ENCODE peak calls at places on chromosomes 11 and 22, in four cellular contexts. One of them, this sample, is unnamed. For H3K36me3, the result is how much of the 10 kb centered on the place peaks cover.

GRCh38 chr11:17313349-17314231 is 37.1 kb downstream of the NUCB2 start:
- DNase-seq in prostate gland: no peak
- DNase-seq in thoracic aorta: no peak
- DNase-seq in uterus: no peak
- DNase-seq in this sample: no peak

GRCh38 chr11:27347949-27348879 is 14.8 kb downstream of the CCDC34 start:
- DNase-seq in prostate gland: no peak
- DNase-seq in thoracic aorta: no peak
- DNase-seq in uterus: no peak
- DNase-seq in this sample: no peak

GRCh38 chr11:59141673-59142460 is 789 bp upstream of the FAM111A start:
- DNase-seq in prostate gland: no peak
- DNase-seq in thoracic aorta: no peak
- DNase-seq in uterus: no peak
- DNase-seq in this sample: no peak

GRCh38 chr11:116796548-116796947 is 4.9 kb upstream of the APOA5 start:
- DNase-seq in prostate gland: no peak
- DNase-seq in thoracic aorta: no peak
- DNase-seq in uterus: no peak
- DNase-seq in this sample: no peak

GRCh38 chr22:37549704-37550059 is 10.6 kb upstream of the CDC42EP1 start:
- DNase-seq in prostate gland: peak
- DNase-seq in thoracic aorta: no peak
- DNase-seq in uterus: peak
- DNase-seq in this sample: peak

GRCh38 chr11:121714356-121714755 is 261.6 kb upstream of the SORL1-AS1 start:
- DNase-seq in prostate gland: no peak
- DNase-seq in thoracic aorta: no peak
- DNase-seq in uterus: no peak
- DNase-seq in this sample: no peak

GRCh38 chr22:39956932-39957664 is 3.1 kb upstream of the TMA7B start:
- DNase-seq in prostate gland: no peak
- DNase-seq in thoracic aorta: no peak
- DNase-seq in uterus: no peak
- DNase-seq in this sample: no peak

GRCh38 chr11:60852060-60852638 is 3.6 kb downstream of the PTGDR2 start:
- DNase-seq in prostate gland: no peak
- DNase-seq in thoracic aorta: no peak
- DNase-seq in uterus: no peak
- DNase-seq in this sample: peak

GRCh38 chr11:65522640-65523322 is 2.1 kb upstream of the SCYL1 start:
- DNase-seq in prostate gland: no peak
- DNase-seq in thoracic aorta: no peak
- DNase-seq in uterus: no peak
- DNase-seq in this sample: no peak

GRCh38 chr11:80007616-80008015 is 566.8 kb upstream of the TENM4 start:
- DNase-seq in prostate gland: no peak
- DNase-seq in thoracic aorta: no peak
- DNase-seq in uterus: no peak
- DNase-seq in this sample: no peak

GRCh38 chr22:30602049-30602448 is 4.9 kb upstream of the TCN2 start:
- DNase-seq in prostate gland: no peak
- DNase-seq in thoracic aorta: no peak
- DNase-seq in uterus: no peak
- DNase-seq in this sample: no peak

GRCh38 chr11:112307617-112308016 is 47.0 kb upstream of the PLET1 start:
- DNase-seq in prostate gland: no peak
- DNase-seq in thoracic aorta: no peak
- DNase-seq in uterus: no peak
- DNase-seq in this sample: no peak

GRCh38 chr11:61778357-61778886 is 14.0 kb downstream of the TMEM258 start:
- DNase-seq in prostate gland: no peak
- DNase-seq in thoracic aorta: no peak
- DNase-seq in uterus: no peak
- DNase-seq in this sample: no peak

GRCh38 chr11:132784441-132784840 is 747.9 kb downstream of the OPCML start:
- DNase-seq in prostate gland: no peak
- DNase-seq in thoracic aorta: no peak
- DNase-seq in uterus: no peak
- DNase-seq in this sample: no peak

GRCh38 chr22:28894320-28894719 is 10.9 kb downstream of the ZNRF3 start:
- DNase-seq in prostate gland: peak
- DNase-seq in thoracic aorta: no peak
- DNase-seq in uterus: no peak
- DNase-seq in this sample: no peak

GRCh38 chr11:68212421-68213134 is 518 bp downstream of the KMT5B start:
- DNase-seq in prostate gland: peak
- DNase-seq in thoracic aorta: no peak
- DNase-seq in uterus: peak
- DNase-seq in this sample: peak

GRCh38 chr22:20237480-20238440 is 30.4 kb downstream of the RTN4R start:
- DNase-seq in prostate gland: no peak
- DNase-seq in thoracic aorta: no peak
- DNase-seq in uterus: no peak
- DNase-seq in this sample: no peak

GRCh38 chr11:132307309-132308020 is 937.0 kb downstream of the NTM start:
- DNase-seq in prostate gland: no peak
- DNase-seq in thoracic aorta: no peak
- DNase-seq in uterus: no peak
- DNase-seq in this sample: no peak

GRCh38 chr11:65885808-65886536 is 2.3 kb downstream of the FIBP start:
- DNase-seq in prostate gland: no peak
- DNase-seq in thoracic aorta: no peak
- DNase-seq in uterus: no peak
- DNase-seq in this sample: no peak

GRCh38 chr22:35475545-35475944 is 65.1 kb upstream of the RASD2 start:
- DNase-seq in prostate gland: no peak
- DNase-seq in thoracic aorta: no peak
- DNase-seq in uterus: no peak
- DNase-seq in this sample: no peak

GRCh38 chr22:19275104-19275503 is 16.4 kb downstream of the CLTCL1 start:
- DNase-seq in prostate gland: no peak
- DNase-seq in thoracic aorta: no peak
- DNase-seq in uterus: no peak
- DNase-seq in this sample: no peak

GRCh38 chr11:129323896-129324522 is 51.6 kb upstream of the BARX2 start:
- DNase-seq in prostate gland: no peak
- DNase-seq in thoracic aorta: no peak
- DNase-seq in uterus: no peak
- DNase-seq in this sample: peak

GRCh38 chr11:108239076-108239475 is 16.2 kb downstream of the ATM start:
- DNase-seq in prostate gland: no peak
- DNase-seq in thoracic aorta: no peak
- DNase-seq in uterus: no peak
- DNase-seq in this sample: no peak

GRCh38 chr11:17478064-17478463 is 1.4 kb upstream of the ABCC8 start:
- DNase-seq in prostate gland: no peak
- DNase-seq in thoracic aorta: no peak
- DNase-seq in uterus: no peak
- DNase-seq in this sample: no peak

GRCh38 chr22:31350410-31350863 is 4.3 kb upstream of the PATZ1 start:
- DNase-seq in prostate gland: no peak
- DNase-seq in thoracic aorta: no peak
- DNase-seq in uterus: no peak
- DNase-seq in this sample: peak

GRCh38 chr22:19805821-19806212 is 45.2 kb downstream of the TBX1 start:
- DNase-seq in prostate gland: no peak
- DNase-seq in thoracic aorta: no peak
- DNase-seq in uterus: peak
- DNase-seq in this sample: peak

GRCh38 chr22:38104084-38104483 is 6.4 kb downstream of the BAIAP2L2 start:
- DNase-seq in prostate gland: no peak
- DNase-seq in thoracic aorta: no peak
- DNase-seq in uterus: no peak
- DNase-seq in this sample: no peak

GRCh38 chr11:12845739-12846358 is 163.3 kb upstream of the RASSF10 start:
- DNase-seq in prostate gland: peak
- DNase-seq in thoracic aorta: no peak
- DNase-seq in uterus: no peak
- DNase-seq in this sample: no peak

GRCh38 chr22:40723396-40723933 is 44.2 kb downstream of the MCHR1 start:
- DNase-seq in prostate gland: no peak
- DNase-seq in thoracic aorta: no peak
- DNase-seq in uterus: no peak
- DNase-seq in this sample: no peak

GRCh38 chr22:23393721-23394320 is 186.3 kb downstream of the IGLL1 start:
- DNase-seq in prostate gland: no peak
- DNase-seq in thoracic aorta: no peak
- DNase-seq in uterus: no peak
- DNase-seq in this sample: no peak

GRCh38 chr11:130068986-130069683 is 559 bp upstream of the APLP2 start:
- DNase-seq in prostate gland: peak
- DNase-seq in thoracic aorta: peak
- DNase-seq in uterus: peak
- DNase-seq in this sample: peak

GRCh38 chr22:28917747-28918543 is 34.6 kb downstream of the ZNRF3 start:
- DNase-seq in prostate gland: no peak
- DNase-seq in thoracic aorta: no peak
- DNase-seq in uterus: no peak
- DNase-seq in this sample: no peak

GRCh38 chr11:69636512-69636866 is 4.5 kb upstream of the CCND1 start:
- DNase-seq in prostate gland: no peak
- DNase-seq in thoracic aorta: no peak
- DNase-seq in uterus: peak
- DNase-seq in this sample: peak

GRCh38 chr11:68270334-68271022 is 1.3 kb downstream of the C11orf24 start:
- DNase-seq in prostate gland: no peak
- DNase-seq in thoracic aorta: no peak
- DNase-seq in uterus: no peak
- DNase-seq in this sample: peak

GRCh38 chr22:49997221-49997599 is 15.4 kb downstream of the IL17REL start:
- DNase-seq in prostate gland: no peak
- DNase-seq in thoracic aorta: no peak
- DNase-seq in uterus: no peak
- DNase-seq in this sample: no peak

GRCh38 chr11:64885367-64886286 is 7.2 kb upstream of the EHD1 start:
- DNase-seq in prostate gland: no peak
- DNase-seq in thoracic aorta: no peak
- DNase-seq in uterus: no peak
- DNase-seq in this sample: no peak

GRCh38 chr11:96173424-96173823 is 169.6 kb downstream of the MAML2 start:
- DNase-seq in prostate gland: no peak
- DNase-seq in thoracic aorta: no peak
- DNase-seq in uterus: no peak
- DNase-seq in this sample: no peak

GRCh38 chr22:25896098-25896497 is 154.1 kb downstream of the MYO18B start:
- DNase-seq in prostate gland: no peak
- DNase-seq in thoracic aorta: no peak
- DNase-seq in uterus: no peak
- DNase-seq in this sample: no peak
- TF ChIP-seq CTCF in prostate gland: no peak
- TF ChIP-seq CTCF in thoracic aorta: no peak
- TF ChIP-seq CTCF in uterus: no peak
- TF ChIP-seq CTCF in this sample: peak

GRCh38 chr22:46691571-46691970 is 46.5 kb downstream of the CERK start:
- DNase-seq in prostate gland: no peak
- DNase-seq in thoracic aorta: no peak
- DNase-seq in uterus: no peak
- DNase-seq in this sample: no peak
- H3K36me3 ChIP-seq in prostate gland: under half
- H3K36me3 ChIP-seq in thoracic aorta: half or more
- H3K36me3 ChIP-seq in uterus: under half
- H3K36me3 ChIP-seq in this sample: under half

GRCh38 chr11:74699615-74700396 is 31.4 kb downstream of the CHRDL2 start:
- DNase-seq in prostate gland: no peak
- DNase-seq in thoracic aorta: no peak
- DNase-seq in uterus: no peak
- DNase-seq in this sample: no peak

GRCh38 chr11:74695705-74696280 is 35.4 kb downstream of the CHRDL2 start:
- DNase-seq in prostate gland: no peak
- DNase-seq in thoracic aorta: no peak
- DNase-seq in uterus: no peak
- DNase-seq in this sample: no peak

GRCh38 chr11:74696488-74696887 is 34.7 kb downstream of the CHRDL2 start:
- DNase-seq in prostate gland: no peak
- DNase-seq in thoracic aorta: no peak
- DNase-seq in uterus: no peak
- DNase-seq in this sample: no peak

GRCh38 chr11:74696932-74697687 is 34.1 kb downstream of the CHRDL2 start:
- DNase-seq in prostate gland: peak
- DNase-seq in thoracic aorta: peak
- DNase-seq in uterus: peak
- DNase-seq in this sample: peak

DNA sequence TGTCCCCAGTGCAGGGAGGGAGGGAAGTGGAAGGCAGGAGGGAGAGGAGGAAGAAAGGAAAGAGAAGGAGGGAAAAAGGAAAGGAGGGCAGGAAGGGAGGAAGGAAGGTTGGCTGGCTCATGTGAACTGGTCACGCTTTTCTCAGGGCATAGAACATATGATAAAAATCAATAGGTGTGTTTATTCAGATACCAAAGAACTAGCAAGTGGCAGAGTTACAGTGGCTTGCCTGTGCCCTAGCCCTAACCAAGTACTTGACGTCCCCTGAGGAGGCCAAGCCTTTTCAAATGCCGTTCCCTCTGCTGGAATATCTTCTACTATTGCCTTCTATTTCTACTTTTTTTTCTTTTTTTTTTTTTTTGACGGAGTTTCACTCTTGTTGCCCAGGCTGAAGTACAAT is 33.5 kb downstream of the CHRDL2 start:
- DNase-seq in prostate gland: no peak
- DNase-seq in thoracic aorta: no peak
- DNase-seq in uterus: no peak
- DNase-seq in this sample: no peak
- H3K27ac ChIP-seq in prostate gland: peak
- H3K27ac ChIP-seq in thoracic aorta: peak
- H3K27ac ChIP-seq in uterus: peak
- H3K27ac ChIP-seq in this sample: peak

GRCh38 chr11:34624069-34624468 is 3.2 kb downstream of the EHF start:
- DNase-seq in prostate gland: peak
- DNase-seq in thoracic aorta: no peak
- DNase-seq in uterus: no peak
- DNase-seq in this sample: no peak

GRCh38 chr11:34620820-34621792 is at the start of gene EHF:
- DNase-seq in prostate gland: peak
- DNase-seq in thoracic aorta: no peak
- DNase-seq in uterus: no peak
- DNase-seq in this sample: no peak

GRCh38 chr11:34623463-34623862 is 2.6 kb downstream of the EHF start:
- DNase-seq in prostate gland: no peak
- DNase-seq in thoracic aorta: no peak
- DNase-seq in uterus: no peak
- DNase-seq in this sample: no peak

GRCh38 chr11:34620202-34620601 is 691 bp upstream of the EHF start:
- DNase-seq in prostate gland: no peak
- DNase-seq in thoracic aorta: no peak
- DNase-seq in uterus: no peak
- DNase-seq in this sample: no peak

DNA sequence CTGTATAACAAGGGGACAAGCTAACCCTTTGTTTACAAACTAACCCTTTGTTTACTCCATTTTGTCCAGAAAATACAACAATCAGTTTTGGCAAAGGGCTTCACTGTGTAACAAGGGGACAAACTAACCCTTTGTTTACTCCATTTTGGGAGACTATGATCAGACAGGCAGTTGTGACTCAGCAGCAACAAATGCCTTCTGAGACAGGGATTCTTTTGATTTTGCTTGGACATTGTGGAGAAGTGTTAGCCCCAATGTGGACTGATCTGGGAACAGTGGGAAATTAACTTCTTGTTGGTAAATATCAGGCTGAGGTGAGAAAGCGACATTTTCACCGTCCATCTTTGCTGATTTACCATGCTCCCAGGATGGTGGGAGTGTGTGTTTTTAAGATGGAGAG is 983 bp downstream of the EHF start:
- DNase-seq in prostate gland: no peak
- DNase-seq in thoracic aorta: no peak
- DNase-seq in uterus: no peak
- DNase-seq in this sample: no peak
- TF ChIP-seq CTCF in prostate gland: no peak
- TF ChIP-seq CTCF in thoracic aorta: no peak
- TF ChIP-seq CTCF in uterus: no peak
- TF ChIP-seq CTCF in this sample: no peak